ENCODE peak calls at places on chromosomes 11 and 22, in six cellular contexts. G, Z, H, L, D and R are unnamed samples.
A peak's percentile ranks its signal among the peaks of the same experiment; 100 is the strongest.

GRCh38 chr11:118046051-118046963 is 30.6 kb upstream of the TMPRSS4 start:
- DNase-seq in H (no peak), G (no peak), D (no peak), L (no peak), Z (no peak), R (no peak)

GRCh38 chr22:32528984-32529982 is 54.7 kb downstream of the FBXO7 start:
- DNase-seq in H (peak; percentile 45), D (peak; percentile 90), L (peak; percentile 95), Z (peak; percentile 77), G (peak; percentile 86), R (peak; percentile 13)

GRCh38 chr11:110121204-110121603 is 28.0 kb downstream of the ZC3H12C start:
- DNase-seq in H (peak; percentile 9), G (no peak), L (no peak), D (no peak), Z (no peak), R (no peak)

GRCh38 chr11:10298342-10298741 is 4.3 kb upstream of the SBF2 start:
- DNase-seq in H (peak; percentile 81), Z (peak; percentile 90), L (no peak), G (no peak), D (no peak), R (no peak)

GRCh38 chr11:103338621-103339484 is 229.6 kb downstream of the DYNC2H1 start:
- DNase-seq in D (peak; percentile 13), G (no peak), L (peak; percentile 21), Z (no peak), H (no peak), R (no peak)

GRCh38 chr22:31749636-31750364 is at the start of gene PRR14L:
- DNase-seq in Z (peak; percentile 77), D (peak; percentile 98), G (peak; percentile 97), L (peak; percentile 100), H (peak; percentile 34), R (no peak)

GRCh38 chr11:3169235-3169951 is 4.3 kb upstream of the OSBPL5 start:
- DNase-seq in G (no peak), Z (no peak), D (no peak), H (no peak), L (peak; percentile 80), R (no peak)

GRCh38 chr11:57460017-57460755 is at the start of gene RTN4RL2:
- DNase-seq in G (no peak), H (no peak), D (peak; percentile 75), Z (no peak), L (peak; percentile 78), R (no peak)

DNA sequence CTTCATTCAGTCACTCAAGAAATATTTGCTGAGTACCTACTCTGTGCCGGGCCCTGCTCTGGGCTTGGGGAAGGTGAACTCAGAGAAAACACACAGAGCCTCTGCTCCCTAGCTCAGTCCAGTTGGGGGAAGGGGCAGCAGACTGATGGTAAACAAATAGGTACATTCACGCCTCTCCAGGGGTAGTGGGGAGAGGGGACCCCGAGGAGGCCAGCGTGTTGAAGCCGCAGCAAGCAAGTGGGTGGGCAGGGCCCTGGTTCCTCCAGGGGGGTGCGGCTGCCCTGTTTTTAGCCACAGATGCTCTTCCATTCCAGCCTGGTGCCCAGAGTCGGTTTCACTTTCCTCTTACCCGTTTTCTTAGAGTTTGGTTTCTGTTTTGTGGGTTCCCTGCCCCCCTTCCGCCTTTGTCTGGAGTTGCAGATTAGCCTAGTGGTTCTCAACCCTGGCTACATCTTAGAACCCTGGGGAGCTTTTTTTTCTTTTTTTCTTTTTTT is 8.7 kb downstream of the DRAP1 start:
- DNase-seq in D (no peak), L (peak; percentile 53), Z (no peak), H (no peak), G (no peak), R (no peak)
- H3K4me3 ChIP-seq in D (no peak overlapping the region), L (no peak overlapping the region), Z (no peak overlapping the region), H (no peak overlapping the region), G (no peak overlapping the region), R (no peak overlapping the region)

GRCh38 chr22:19166421-19166820 is 12.1 kb downstream of the SLC25A1 start:
- DNase-seq in L (no peak), D (no peak), Z (no peak), H (no peak), G (no peak), R (no peak)

GRCh38 chr22:19167106-19167869 is 11.2 kb downstream of the SLC25A1 start:
- DNase-seq in L (no peak), D (no peak), H (no peak), G (no peak), Z (no peak), R (no peak)

GRCh38 chr22:19168088-19168890 is 10.2 kb downstream of the SLC25A1 start:
- DNase-seq in D (peak; percentile 39), H (no peak), G (no peak), L (no peak), Z (no peak), R (no peak)

GRCh38 chr22:19169947-19170318 is 8.6 kb downstream of the SLC25A1 start:
- DNase-seq in Z (no peak), L (peak; percentile 77), D (no peak), G (no peak), H (no peak), R (no peak)

DNA sequence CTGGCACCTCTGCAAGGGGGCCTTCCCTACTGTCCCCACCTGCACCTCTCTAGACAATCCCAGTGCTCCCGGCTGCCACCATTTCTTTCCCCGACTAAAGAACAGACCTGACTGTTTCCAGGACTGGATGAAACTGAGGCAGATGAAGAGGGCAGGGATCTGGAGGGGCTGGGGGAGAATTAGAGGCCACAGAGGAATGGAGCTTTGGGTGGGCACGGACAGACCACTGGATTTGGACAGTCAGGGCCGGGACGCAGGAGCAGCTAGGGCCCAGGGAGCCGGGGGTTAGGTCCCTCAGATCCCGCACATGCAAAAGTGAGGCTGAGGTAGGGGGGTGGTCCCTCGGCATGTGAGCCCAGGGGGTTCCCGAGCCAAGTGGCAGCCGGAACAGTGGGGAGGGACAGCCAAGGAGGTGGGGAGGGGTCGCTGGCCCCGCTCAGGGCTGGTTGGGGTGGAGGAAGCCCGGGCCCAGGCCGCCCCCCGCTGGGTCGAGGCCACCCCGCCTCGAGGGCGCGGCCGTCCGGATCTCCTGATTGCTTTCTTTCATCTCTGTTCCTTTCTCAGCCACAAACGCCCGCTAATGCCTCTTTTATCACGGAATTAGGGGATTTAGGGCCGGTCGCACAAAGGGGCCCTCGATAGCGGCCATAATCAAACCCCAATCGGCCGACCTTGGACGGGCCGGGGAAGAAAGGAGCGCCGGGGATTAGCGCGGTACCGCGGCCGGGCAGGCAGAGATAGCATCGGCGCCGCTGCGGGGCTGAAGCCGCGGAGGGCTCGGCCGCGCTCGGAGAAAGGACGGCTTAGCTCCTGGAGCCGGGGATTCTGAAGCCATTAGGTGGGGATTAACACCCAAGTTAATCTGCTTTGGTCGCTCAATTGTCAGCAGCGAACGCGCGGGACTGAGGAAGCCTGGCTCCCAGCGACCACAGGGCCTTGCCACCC is 9.3 kb downstream of the SLC25A1 start:
- DNase-seq in L (no peak), H (no peak), G (no peak), D (peak; percentile 38), Z (no peak), R (no peak)
- H3K4me3 ChIP-seq in L (peak overlapping the region; percentile 25), H (peak overlapping the region; percentile 36), G (peak overlapping the region; percentile 46), D (no peak overlapping the region), Z (no peak overlapping the region), R (peak overlapping the region; percentile 42)

DNA sequence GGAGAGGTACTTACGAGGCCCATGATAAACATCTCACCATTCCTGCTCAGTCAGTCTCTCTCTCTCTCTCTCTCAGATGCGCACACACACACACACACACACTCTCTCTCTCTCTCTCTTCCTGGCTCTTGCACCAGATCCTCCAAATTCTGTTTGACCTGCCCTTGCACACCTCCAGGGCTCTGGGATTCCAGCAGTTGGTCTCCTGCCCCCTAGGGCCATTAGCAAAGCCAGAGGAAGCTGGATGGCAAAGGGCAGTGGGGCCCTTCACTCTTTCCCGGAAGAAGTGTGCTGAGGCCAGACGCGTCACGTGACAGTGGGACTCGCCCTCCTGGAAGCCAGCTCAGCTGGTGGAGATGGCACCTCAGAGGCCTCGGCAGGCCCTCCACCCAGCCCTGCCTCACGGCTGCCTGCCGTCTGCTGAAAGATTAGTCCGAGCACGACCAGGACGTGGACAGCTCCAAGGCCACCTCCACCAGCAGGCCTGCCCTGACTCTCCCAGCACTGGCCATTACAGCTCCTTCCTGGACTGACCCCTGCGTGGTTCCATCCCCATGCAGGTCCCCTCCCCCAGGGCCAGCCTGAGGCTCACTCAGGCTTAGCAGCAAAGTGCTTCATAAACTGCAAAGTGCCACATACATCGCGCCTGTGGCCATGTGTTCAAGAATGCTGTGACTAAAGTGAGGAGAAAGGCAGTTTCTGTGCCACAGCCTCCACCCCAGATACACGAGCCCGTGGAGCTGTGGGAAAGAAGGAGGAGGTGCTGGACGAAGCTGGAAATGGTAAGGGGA is 3.7 kb downstream of the PDGFB start:
- DNase-seq in L (peak; percentile 92), D (peak; percentile 86), G (no peak), Z (no peak), H (no peak), R (no peak)
- H3K4me3 ChIP-seq in L (peak overlapping the region; percentile 59), D (no peak overlapping the region), G (peak overlapping the region; percentile 23), Z (no peak overlapping the region), H (no peak overlapping the region), R (peak overlapping the region; percentile 80)

GRCh38 chr22:49962751-49963646 is 2.4 kb downstream of the PIM3 start:
- DNase-seq in D (peak; percentile 30), L (peak; percentile 83), H (no peak), Z (no peak), G (peak; percentile 19), R (no peak)

GRCh38 chr22:49964136-49964492 is 3.5 kb downstream of the PIM3 start:
- DNase-seq in H (no peak), L (peak; percentile 72), Z (no peak), G (peak; percentile 12), D (no peak), R (no peak)

GRCh38 chr22:49964493-49965290 is 4.1 kb downstream of the PIM3 start:
- DNase-seq in L (peak; percentile 74), H (no peak), G (peak; percentile 13), Z (no peak), D (peak; percentile 10), R (no peak)

GRCh38 chr22:49962012-49962750 is 1.6 kb downstream of the PIM3 start:
- DNase-seq in Z (peak; percentile 70), H (no peak), G (peak; percentile 83), D (peak; percentile 94), L (peak; percentile 96), R (no peak)

DNA sequence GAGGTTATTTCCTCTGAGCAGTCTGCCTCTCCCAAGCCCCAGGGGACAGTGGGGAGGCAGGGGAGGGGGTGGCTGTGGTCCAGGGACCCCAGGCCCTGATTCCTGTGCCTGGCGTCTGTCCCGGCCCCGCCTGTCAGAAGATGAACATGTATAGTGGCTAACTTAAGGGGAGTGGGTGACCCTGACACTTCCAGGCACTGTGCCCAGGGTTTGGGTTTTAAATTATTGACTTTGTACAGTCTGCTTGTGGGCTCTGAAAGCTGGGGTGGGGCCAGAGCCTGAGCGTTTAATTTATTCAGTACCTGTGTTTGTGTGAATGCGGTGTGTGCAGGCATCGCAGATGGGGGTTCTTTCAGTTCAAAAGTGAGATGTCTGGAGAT is 3.1 kb downstream of the PIM3 start:
- DNase-seq in G (peak; percentile 13), H (no peak), D (no peak), Z (no peak), L (no peak), R (no peak)
- H3K4me3 ChIP-seq in G (peak overlapping the region; percentile 91), H (no peak overlapping the region), D (no peak overlapping the region), Z (peak overlapping the region; percentile 82), L (peak overlapping the region; percentile 80), R (peak overlapping the region; percentile 87)